ENCODE peak calls at places on chromosomes 5 and 9, in seven cellular contexts. K, Z, J, V, B, R and Y are unnamed samples.

GRCh38 chr9:75108571-75108970 is 20.3 kb downstream of the OSTF1 start:
- DNase-seq in K (peak; percentile 62), Z (no peak), J (peak; percentile 44), V (no peak), B (no peak), R (no peak), Y (no peak)

GRCh38 chr5:38099205-38100144 is 158.9 kb upstream of the EGFLAM start:
- DNase-seq in K (no peak), Z (no peak), J (no peak), V (no peak), B (no peak), R (peak; percentile 6), Y (no peak)

GRCh38 chr9:64773491-64773931 is 511.5 kb downstream of the FOXD4L5 start:
- DNase-seq in K (peak; percentile 30), Z (no peak), J (no peak), V (peak; percentile 22), B (peak; percentile 31), R (peak; percentile 0), Y (peak; percentile 21)

GRCh38 chr9:113573303-113573958 is 109.9 kb downstream of the RGS3 start:
- DNase-seq in K (no peak), Z (no peak), J (no peak), V (no peak), B (no peak), R (no peak), Y (peak; percentile 55)

GRCh38 chr9:108105885-108106284 is 616.3 kb upstream of the KLF4 start:
- DNase-seq in K (no peak), Z (no peak), J (no peak), V (no peak), B (no peak), R (no peak), Y (no peak)

GRCh38 chr9:100602302-100602930 is 24.5 kb downstream of the CAVIN4 start:
- DNase-seq in K (no peak), Z (peak; percentile 56), J (peak; percentile 65), V (peak; percentile 44), B (peak; percentile 45), R (peak; percentile 72), Y (no peak)

GRCh38 chr5:132427285-132428146 is 58.0 kb downstream of the SLC22A5 start:
- DNase-seq in K (peak; percentile 74), Z (peak; percentile 92), J (peak; percentile 54), V (peak; percentile 76), B (peak; percentile 36), R (no peak), Y (no peak)

GRCh38 chr5:136016945-136017530 is 11.8 kb upstream of the TGFBI start:
- DNase-seq in K (peak; percentile 86), Z (peak; percentile 89), J (peak; percentile 96), V (no peak), B (no peak), R (peak; percentile 89), Y (no peak)

GRCh38 chr5:176870110-176870591 is 29.0 kb downstream of the HK3 start:
- DNase-seq in K (no peak), Z (no peak), J (peak; percentile 47), V (peak; percentile 40), B (peak; percentile 84), R (peak; percentile 19), Y (no peak)

GRCh38 chr5:80225189-80225588 is 30.7 kb downstream of the SERINC5 start:
- DNase-seq in K (no peak), Z (no peak), J (no peak), V (no peak), B (no peak), R (no peak), Y (no peak)

GRCh38 chr9:36316049-36316448 is 57.8 kb upstream of the GNE start:
- DNase-seq in K (no peak), Z (no peak), J (no peak), V (no peak), B (no peak), R (no peak), Y (no peak)

GRCh38 chr9:136307215-136307750 is 3.4 kb upstream of the CCDC187 start:
- DNase-seq in K (no peak), Z (no peak), J (no peak), V (no peak), B (no peak), R (no peak), Y (no peak)

GRCh38 chr5:178831049-178831448 is 28.7 kb upstream of the ZNF354B start:
- DNase-seq in K (no peak), Z (no peak), J (no peak), V (no peak), B (no peak), R (no peak), Y (no peak)

GRCh38 chr9:2838356-2838983 is 5.4 kb downstream of the PUM3 start:
- DNase-seq in K (no peak), Z (no peak), J (no peak), V (no peak), B (no peak), R (no peak), Y (no peak)

GRCh38 chr5:56264417-56265025 is 31.4 kb upstream of the ANKRD55 start:
- DNase-seq in K (no peak), Z (no peak), J (peak; percentile 66), V (peak; percentile 52), B (peak; percentile 56), R (peak; percentile 70), Y (no peak)

GRCh38 chr9:71729816-71730526 is 38.3 kb downstream of the CEMIP2 start:
- DNase-seq in K (no peak), Z (no peak), J (peak; percentile 70), V (no peak), B (no peak), R (no peak), Y (no peak)

GRCh38 chr9:129104051-129104450 is 6.5 kb downstream of the CRAT start:
- DNase-seq in K (no peak), Z (no peak), J (no peak), V (no peak), B (no peak), R (no peak), Y (no peak)

GRCh38 chr5:143812085-143812705 is at the start of gene HMHB1:
- DNase-seq in K (no peak), Z (no peak), J (no peak), V (peak; percentile 58), B (no peak), R (no peak), Y (no peak)

GRCh38 chr9:33146298-33146697 is 20.8 kb downstream of the B4GALT1 start:
- DNase-seq in K (no peak), Z (no peak), J (no peak), V (no peak), B (no peak), R (no peak), Y (no peak)

GRCh38 chr5:21931076-21931475 is 922.1 kb downstream of the CDH12 start:
- DNase-seq in K (no peak), Z (no peak), J (no peak), V (no peak), B (no peak), R (peak; percentile 90), Y (no peak)

GRCh38 chr5:103362211-103362610 is 103.6 kb downstream of the MACIR start:
- DNase-seq in K (no peak), Z (no peak), J (peak; percentile 48), V (no peak), B (no peak), R (no peak), Y (no peak)

GRCh38 chr9:108040783-108041182 is 551.2 kb upstream of the KLF4 start:
- DNase-seq in K (no peak), Z (peak; percentile 56), J (peak; percentile 64), V (no peak), B (no peak), R (no peak), Y (no peak)

GRCh38 chr5:170307575-170308465 is 10.2 kb upstream of the LCP2 start:
- DNase-seq in K (peak; percentile 85), Z (peak; percentile 94), J (peak; percentile 28), V (no peak), B (no peak), R (no peak), Y (peak; percentile 72)

GRCh38 chr5:40221796-40222195 is 457.9 kb upstream of the PTGER4 start:
- DNase-seq in K (no peak), Z (no peak), J (peak; percentile 93), V (no peak), B (no peak), R (no peak), Y (no peak)

GRCh38 chr9:3648266-3648665 is 122.5 kb upstream of the RFX3 start:
- DNase-seq in K (no peak), Z (no peak), J (no peak), V (no peak), B (no peak), R (no peak), Y (no peak)

GRCh38 chr9:83441390-83441789 is 96.8 kb downstream of the FRMD3 start:
- DNase-seq in K (no peak), Z (no peak), J (peak; percentile 23), V (no peak), B (no peak), R (no peak), Y (no peak)

GRCh38 chr9:72444436-72444835 is 77.0 kb upstream of the TMC1 start:
- DNase-seq in K (no peak), Z (peak; percentile 69), J (peak; percentile 53), V (no peak), B (no peak), R (no peak), Y (no peak)

GRCh38 chr5:159456722-159457462 is 126.6 kb upstream of the IL12B start:
- DNase-seq in K (no peak), Z (peak; percentile 63), J (peak; percentile 72), V (no peak), B (no peak), R (no peak), Y (no peak)

GRCh38 chr5:135435467-135436330 is 11.4 kb downstream of the DCANP1 start:
- DNase-seq in K (no peak), Z (no peak), J (no peak), V (no peak), B (peak; percentile 49), R (no peak), Y (no peak)

GRCh38 chr5:1077026-1077425 is 34.8 kb downstream of the SLC12A7 start:
- DNase-seq in K (no peak), Z (no peak), J (no peak), V (no peak), B (no peak), R (no peak), Y (no peak)
- H3K36me3 ChIP-seq in K (no peaks in the 10 kb centered on the region), Z (peaks cover 9% of the 10 kb centered on the region), J (peaks cover 17% of the 10 kb centered on the region), V (no peaks in the 10 kb centered on the region), B (no peaks in the 10 kb centered on the region), R (peaks cover 3% of the 10 kb centered on the region), Y (no peaks in the 10 kb centered on the region)

DNA sequence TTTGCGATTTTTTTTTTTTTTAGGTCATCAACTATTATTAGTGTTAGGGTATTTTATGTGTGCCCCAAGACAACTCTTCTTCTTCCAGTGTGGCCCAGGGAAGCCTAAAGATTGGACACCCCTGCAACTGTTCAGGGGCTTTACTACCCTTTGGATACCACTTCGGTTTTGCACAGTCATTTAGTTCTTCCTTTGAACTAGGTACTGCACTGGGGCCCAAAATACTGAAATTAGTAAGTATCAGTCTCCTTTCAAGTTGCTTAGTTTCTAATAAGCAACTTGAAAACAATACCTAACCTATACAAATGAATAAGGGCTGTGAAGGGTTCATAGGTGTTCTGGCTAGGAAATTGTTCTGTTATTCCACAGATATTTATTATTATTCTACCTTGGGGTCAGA is 45.3 kb downstream of the CWC27 start:
- DNase-seq in K (no peak), Z (no peak), J (no peak), V (no peak), B (no peak), R (no peak), Y (no peak)
- H3K4me3 ChIP-seq in K (no peak overlapping the region), Z (no peak overlapping the region), J (no peak overlapping the region), V (no peak overlapping the region), B (no peak overlapping the region), R (no peak overlapping the region), Y (no peak overlapping the region)

GRCh38 chr5:155620819-155621410 is 607.4 kb downstream of the KIF4B start:
- DNase-seq in K (no peak), Z (no peak), J (no peak), V (no peak), B (no peak), R (no peak), Y (no peak)
- H3K4me1 ChIP-seq in K (no peaks in the 10 kb centered on the region), Z (no peaks in the 10 kb centered on the region), J (no peaks in the 10 kb centered on the region), V (no peaks in the 10 kb centered on the region), B (no peaks in the 10 kb centered on the region), R (no peaks in the 10 kb centered on the region), Y (no peaks in the 10 kb centered on the region)

GRCh38 chr5:69170969-69171368 is 4.0 kb downstream of the CCNB1 start:
- DNase-seq in K (no peak), Z (no peak), J (no peak), V (no peak), B (no peak), R (no peak), Y (no peak)
- H3K36me3 ChIP-seq in K (no peaks in the 10 kb centered on the region), Z (peaks cover 52% of the 10 kb centered on the region), J (peaks cover 44% of the 10 kb centered on the region), V (peaks cover 88% of the 10 kb centered on the region), B (peaks cover 37% of the 10 kb centered on the region), R (peaks cover 80% of the 10 kb centered on the region), Y (peaks cover 32% of the 10 kb centered on the region)